ENCODE peak calls at places on chromosome 16, in seven cellular contexts. V is heart right ventricle; N is H9; O is cardiac fibroblast; P is CD4-positive, alpha-beta T cell; G is breast epithelium; K is spleen. A is an unnamed sample.
A peak's percentile ranks its signal among the peaks of the same experiment; 100 is the strongest.

GRCh38 chr16:3640207-3640606 is 14.3 kb upstream of the DNASE1 start:
- DNase-seq in P (no peak), V (no peak), O (no peak), N (no peak), G (no peak), K (peak; percentile 23), A (no peak)

GRCh38 chr16:11632455-11632921 is 35.8 kb upstream of the SNN start:
- DNase-seq in K (peak; percentile 78), P (no peak), O (peak; percentile 44), N (no peak), G (peak; percentile 67), V (peak; percentile 58), A (no peak)

GRCh38 chr16:63978240-63978639 is 1143.6 kb downstream of the CDH11 start:
- DNase-seq in V (no peak), N (no peak), O (no peak), K (no peak), P (no peak), G (no peak), A (no peak)

GRCh38 chr16:15916323-15916722 is 27.9 kb upstream of the CEP20 start:
- DNase-seq in N (no peak), G (no peak), K (no peak), P (no peak), O (no peak), V (no peak), A (no peak)

GRCh38 chr16:19517424-19518089 is 4.3 kb downstream of the GDE1 start:
- DNase-seq in O (peak; percentile 72), K (no peak), N (no peak), P (no peak), G (no peak), V (no peak), A (no peak)

GRCh38 chr16:11251525-11252481 is 4.2 kb downstream of the SOCS1 start:
- DNase-seq in V (no peak), N (no peak), O (peak; percentile 55), K (peak; percentile 85), G (no peak), P (peak; percentile 69), A (no peak)

GRCh38 chr16:66395806-66396555 is 29.5 kb downstream of the CDH5 start:
- DNase-seq in P (no peak), K (no peak), V (no peak), G (no peak), O (no peak), N (no peak), A (no peak)

GRCh38 chr16:81003610-81004460 is 2.9 kb downstream of the CMC2 start:
- DNase-seq in O (peak; percentile 71), N (no peak), K (no peak), G (no peak), P (no peak), V (no peak), A (no peak)

GRCh38 chr16:31064882-31065461 is 9.1 kb downstream of the ZNF668 start:
- DNase-seq in O (peak; percentile 98), V (peak; percentile 72), G (no peak), P (no peak), N (no peak), K (no peak), A (peak; percentile 31)

DNA sequence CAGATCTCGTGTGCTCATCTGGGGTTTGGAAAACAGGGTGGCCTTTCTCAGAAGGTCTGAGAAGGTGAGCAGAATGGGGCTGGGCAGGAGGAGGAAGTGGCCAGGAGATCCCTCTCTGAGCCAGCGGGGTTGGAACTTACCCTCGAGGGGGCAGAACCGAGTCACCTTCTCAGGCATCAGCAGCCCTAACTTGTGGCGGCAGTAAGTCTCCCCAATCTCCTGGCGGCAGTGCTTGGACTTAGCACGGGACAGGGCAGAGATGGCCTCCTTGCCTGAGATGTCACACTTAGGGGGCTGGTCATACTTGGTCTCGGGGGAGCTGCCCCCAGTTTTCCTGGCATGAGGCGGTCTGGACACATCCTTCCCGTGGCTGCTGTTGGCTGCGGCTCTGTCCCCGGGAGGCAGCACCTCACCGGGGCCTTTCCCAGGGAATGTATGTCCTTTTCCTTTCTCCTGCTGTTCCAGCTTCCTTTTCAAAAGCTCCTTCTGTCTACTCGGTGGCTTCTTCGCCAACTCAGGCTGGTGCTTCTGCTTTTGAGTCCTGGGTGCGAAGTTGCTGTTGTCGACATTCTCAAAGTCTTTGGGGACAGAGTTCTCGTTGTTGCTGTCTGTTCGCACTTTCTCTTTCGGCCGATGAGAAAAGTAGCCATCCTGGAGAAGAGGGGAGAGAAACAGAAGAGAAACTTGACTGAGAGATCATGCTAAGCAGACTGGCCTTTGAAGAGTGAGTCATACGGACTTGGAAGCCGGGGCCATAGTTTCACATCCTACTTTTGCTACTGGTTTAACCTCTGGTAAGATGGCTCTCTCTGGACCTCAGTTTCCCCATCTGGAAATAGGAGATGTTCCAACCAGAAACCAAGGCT is 211.7 kb downstream of the XYLT1 start:
- DNase-seq in O (no peak), V (no peak), N (peak; percentile 57), K (peak; percentile 79), G (no peak), P (no peak), A (no peak)
- TF ChIP-seq CTCF in O (no peak), V (no peak), N (no peak), K (no peak), G (no peak), P (no peak), A (no peak)

GRCh38 chr16:67926181-67926742 is 5.4 kb downstream of the CTRL start:
- DNase-seq in K (peak; percentile 77), G (peak; percentile 70), V (no peak), O (peak; percentile 63), N (no peak), P (no peak), A (no peak)
- TF ChIP-seq CTCF in K (no peak), G (no peak), V (no peak), O (peak; percentile 15), N (peak; percentile 37), P (no peak), A (no peak)

GRCh38 chr16:87705780-87706277 is 60.0 kb downstream of the KLHDC4 start:
- DNase-seq in O (no peak), G (no peak), N (no peak), P (no peak), K (no peak), V (no peak), A (no peak)
- TF ChIP-seq CTCF in O (no peak), G (no peak), N (no peak), P (no peak), K (no peak), V (no peak), A (no peak)

GRCh38 chr16:2214721-2214970 is at the start of gene PGP:
- DNase-seq in P (no peak), O (no peak), G (no peak), V (no peak), K (no peak), N (no peak), A (no peak)
- TF ChIP-seq CTCF in P (no peak), O (no peak), G (no peak), V (no peak), K (no peak), N (no peak), A (no peak)

DNA sequence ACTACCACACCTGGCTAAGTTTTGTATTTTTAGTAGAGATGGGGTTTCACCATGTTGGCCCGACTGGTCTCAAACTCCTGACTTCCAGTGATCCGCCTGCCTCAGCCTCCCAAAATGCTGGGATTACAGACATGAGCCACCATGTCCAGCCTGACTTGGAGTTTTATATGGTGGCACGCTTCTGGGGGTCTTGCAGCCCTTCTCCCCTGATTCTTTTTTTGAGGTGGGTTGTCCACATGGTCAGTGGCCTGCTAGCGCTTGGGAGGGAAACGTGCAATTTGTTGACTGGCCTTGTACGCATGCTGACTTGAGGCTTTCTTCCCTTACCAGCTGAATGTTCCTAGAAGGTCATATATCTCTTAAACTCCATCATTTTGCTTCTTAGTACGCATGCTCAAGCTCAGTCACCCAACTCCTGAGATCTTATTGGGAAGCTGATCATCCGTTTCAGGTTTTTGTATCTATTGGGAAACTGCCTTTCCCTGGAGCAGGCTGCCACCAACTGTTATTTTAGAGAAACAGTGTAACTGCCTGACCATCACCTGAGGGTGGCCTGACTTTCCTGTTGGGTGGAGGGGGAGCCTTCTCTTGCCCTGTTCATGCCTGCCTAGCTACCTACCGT is 13.7 kb upstream of the LDHD start:
- DNase-seq in V (no peak), K (no peak), G (no peak), P (no peak), N (peak; percentile 52), O (no peak), A (no peak)
- TF ChIP-seq CTCF in V (no peak), K (no peak), G (no peak), P (no peak), N (peak; percentile 47), O (no peak), A (no peak)

DNA sequence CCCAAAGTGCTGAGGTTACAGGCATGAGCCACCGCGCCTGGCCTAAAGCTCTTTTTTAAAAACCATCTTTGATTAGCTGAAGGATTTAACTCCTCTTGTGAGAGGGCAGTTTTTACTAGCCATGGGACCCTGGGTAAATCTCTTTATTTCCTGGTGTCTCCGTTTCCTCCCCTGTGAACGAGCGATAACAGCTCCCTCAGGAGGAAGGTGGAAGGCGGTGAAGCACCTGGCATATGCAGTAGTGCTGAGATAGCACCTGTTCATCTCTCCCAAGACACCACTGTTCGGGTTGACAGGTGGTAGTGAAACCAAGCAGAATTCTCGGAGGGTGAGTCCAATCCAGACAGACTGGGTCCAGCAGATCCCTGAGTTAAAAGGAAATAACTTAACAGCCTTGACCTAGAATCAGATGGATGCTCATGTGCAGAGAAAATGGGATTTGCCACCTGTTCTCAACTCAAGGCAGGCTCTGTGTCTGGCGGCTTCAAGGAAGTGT is 86.2 kb downstream of the CRISPLD2 start:
- DNase-seq in P (no peak), N (no peak), V (no peak), G (no peak), O (no peak), K (no peak), A (no peak)
- TF ChIP-seq CTCF in P (no peak), N (peak; percentile 48), V (no peak), G (no peak), O (no peak), K (no peak), A (no peak)

GRCh38 chr16:13453938-13454553 is 465.9 kb upstream of the ERCC4 start:
- DNase-seq in N (no peak), P (no peak), V (no peak), G (no peak), O (peak; percentile 10), K (no peak), A (no peak)
- TF ChIP-seq CTCF in N (peak; percentile 92), P (peak; percentile 33), V (peak; percentile 9), G (peak; percentile 26), O (no peak), K (peak; percentile 26), A (no peak)

GRCh38 chr16:49352923-49353322 is 20.7 kb upstream of the C16orf78 start:
- DNase-seq in N (peak; percentile 81), O (peak; percentile 2), P (no peak), G (no peak), V (no peak), K (no peak), A (no peak)
- TF ChIP-seq CTCF in N (peak; percentile 73), O (peak; percentile 21), P (no peak), G (no peak), V (no peak), K (no peak), A (no peak)

GRCh38 chr16:48041861-48042435 is 113.8 kb downstream of the ABCC12 start:
- DNase-seq in O (no peak), K (no peak), V (no peak), P (no peak), N (peak; percentile 64), G (no peak), A (no peak)
- TF ChIP-seq CTCF in O (peak; percentile 5), K (no peak), V (no peak), P (no peak), N (peak; percentile 69), G (no peak), A (no peak)

GRCh38 chr16:75391254-75391653 is 42.0 kb downstream of the CFDP1 start:
- DNase-seq in K (no peak), N (no peak), V (no peak), G (no peak), P (no peak), O (no peak), A (no peak)
- TF ChIP-seq CTCF in K (no peak), N (no peak), V (no peak), G (no peak), P (no peak), O (no peak), A (no peak)